ENCODE peak calls at places on chromosome 1, in eight cellular contexts. V is K562, C is IMR-90, B is uterus, Y is sigmoid colon, W is right lobe of liver, G is HCT116, Z is body of pancreas. F is an unnamed sample.

GRCh38 chr1:55129194-55129728 is 85.9 kb downstream of the USP24 start:
- DNase-seq in V (no peak), C (peak), B (no peak), Y (no peak), W (peak), G (no peak), Z (peak), F (peak)

GRCh38 chr1:207088731-207089626 is at the start of gene C4BPB:
- DNase-seq in V (no peak), C (no peak), B (no peak), Y (no peak), W (peak), G (no peak), Z (peak), F (no peak)

GRCh38 chr1:69836961-69837636 is 269.4 kb downstream of the LRRC7 start:
- DNase-seq in V (no peak), C (no peak), B (no peak), Y (no peak), W (no peak), G (no peak), Z (no peak), F (no peak)

GRCh38 chr1:224619209-224619608 is 3.1 kb downstream of the CNIH3 start:
- DNase-seq in V (no peak), C (no peak), B (no peak), Y (no peak), W (no peak), G (no peak), Z (no peak), F (no peak)

GRCh38 chr1:51378871-51379270 is 48.5 kb upstream of the TTC39A start:
- DNase-seq in V (no peak), C (peak), B (no peak), Y (no peak), W (no peak), G (no peak), Z (no peak), F (no peak)

GRCh38 chr1:203563291-203563690 is 63.3 kb upstream of the ATP2B4 start:
- DNase-seq in V (no peak), C (no peak), B (no peak), Y (no peak), W (no peak), G (no peak), Z (no peak), F (no peak)

GRCh38 chr1:55402676-55403464 is 187.7 kb upstream of the USP24 start:
- DNase-seq in V (no peak), C (peak), B (no peak), Y (no peak), W (no peak), G (no peak), Z (no peak), F (no peak)

GRCh38 chr1:117093870-117094621 is 27.5 kb downstream of the TRIM45 start:
- DNase-seq in V (peak), C (peak), B (peak), Y (no peak), W (no peak), G (peak), Z (no peak), F (peak)

GRCh38 chr1:117632269-117633067 is 26.6 kb downstream of the TENT5C start:
- DNase-seq in V (no peak), C (no peak), B (no peak), Y (no peak), W (peak), G (no peak), Z (peak), F (no peak)

GRCh38 chr1:102550729-102551384 is 554.1 kb upstream of the OLFM3 start:
- DNase-seq in V (no peak), C (peak), B (no peak), Y (no peak), W (no peak), G (peak), Z (no peak), F (no peak)

GRCh38 chr1:58805716-58806571 is 22.1 kb upstream of the JUN start:
- DNase-seq in V (no peak), C (no peak), B (no peak), Y (no peak), W (no peak), G (no peak), Z (no peak), F (no peak)

GRCh38 chr1:220203816-220204215 is 68.4 kb downstream of the RAB3GAP2 start:
- DNase-seq in V (no peak), C (no peak), B (no peak), Y (no peak), W (no peak), G (no peak), Z (no peak), F (no peak)

GRCh38 chr1:55143686-55144085 is 71.5 kb downstream of the USP24 start:
- DNase-seq in V (peak), C (no peak), B (no peak), Y (no peak), W (no peak), G (peak), Z (no peak), F (peak)

GRCh38 chr1:219189021-219189824 is 15.5 kb downstream of the LYPLAL1 start:
- DNase-seq in V (no peak), C (peak), B (no peak), Y (no peak), W (no peak), G (no peak), Z (no peak), F (peak)

GRCh38 chr1:56591909-56592308 is 12.5 kb upstream of the PLPP3 start:
- DNase-seq in V (no peak), C (no peak), B (no peak), Y (no peak), W (no peak), G (no peak), Z (no peak), F (no peak)

GRCh38 chr1:27117733-27118439 is 37.0 kb downstream of the SLC9A1 start:
- DNase-seq in V (no peak), C (peak), B (no peak), Y (no peak), W (no peak), G (no peak), Z (no peak), F (no peak)

GRCh38 chr1:12620142-12620865 is 2.3 kb upstream of the DHRS3 start:
- DNase-seq in V (no peak), C (no peak), B (no peak), Y (no peak), W (no peak), G (no peak), Z (no peak), F (no peak)

GRCh38 chr1:246324711-246325110 is 182.4 kb downstream of the SMYD3 start:
- DNase-seq in V (no peak), C (peak), B (no peak), Y (no peak), W (no peak), G (no peak), Z (no peak), F (no peak)

GRCh38 chr1:31699341-31699891 is 4.4 kb downstream of the COL16A1 start:
- DNase-seq in V (no peak), C (no peak), B (no peak), Y (no peak), W (no peak), G (no peak), Z (no peak), F (no peak)

GRCh38 chr1:2508180-2508579 is 18.2 kb downstream of the PANK4 start:
- DNase-seq in V (no peak), C (no peak), B (no peak), Y (no peak), W (no peak), G (no peak), Z (no peak), F (no peak)

GRCh38 chr1:9321480-9321849 is 28.8 kb downstream of the SPSB1 start:
- DNase-seq in V (no peak), C (peak), B (no peak), Y (no peak), W (no peak), G (no peak), Z (no peak), F (no peak)

GRCh38 chr1:21814241-21814918 is 2.3 kb downstream of the LDLRAD2 start:
- DNase-seq in V (peak), C (no peak), B (no peak), Y (no peak), W (no peak), G (no peak), Z (no peak), F (peak)

GRCh38 chr1:175390081-175390481 is 197.5 kb upstream of the KIAA0040 start:
- DNase-seq in V (no peak), C (no peak), B (no peak), Y (no peak), W (no peak), G (no peak), Z (peak), F (no peak)

GRCh38 chr1:83839566-83840173 is 159.3 kb downstream of the TTLL7 start:
- DNase-seq in V (no peak), C (peak), B (no peak), Y (no peak), W (no peak), G (no peak), Z (no peak), F (no peak)

GRCh38 chr1:201346337-201346939 is 31.0 kb downstream of the TNNT2 start:
- DNase-seq in V (peak), C (peak), B (no peak), Y (no peak), W (no peak), G (peak), Z (peak), F (peak)

GRCh38 chr1:116808476-116809180 is 54.4 kb downstream of the CD2 start:
- DNase-seq in V (no peak), C (no peak), B (no peak), Y (no peak), W (no peak), G (no peak), Z (no peak), F (no peak)

GRCh38 chr1:28913786-28914227 is 562 bp upstream of the EPB41 start:
- DNase-seq in V (no peak), C (no peak), B (no peak), Y (no peak), W (no peak), G (no peak), Z (no peak), F (no peak)

GRCh38 chr1:71733121-71733520 is 549.2 kb downstream of the NEGR1 start:
- DNase-seq in V (no peak), C (no peak), B (no peak), Y (no peak), W (no peak), G (no peak), Z (no peak), F (no peak)

GRCh38 chr1:99648107-99648506 is 2.2 kb downstream of the PALMD start:
- DNase-seq in V (peak), C (no peak), B (no peak), Y (no peak), W (peak), G (peak), Z (peak), F (no peak)

GRCh38 chr1:96185181-96185580 is 536.4 kb upstream of the PTBP2 start:
- DNase-seq in V (no peak), C (no peak), B (no peak), Y (no peak), W (no peak), G (no peak), Z (no peak), F (no peak)

GRCh38 chr1:162213281-162213909 is 143.9 kb downstream of the NOS1AP start:
- DNase-seq in V (no peak), C (peak), B (peak), Y (peak), W (peak), G (no peak), Z (peak), F (no peak)

GRCh38 chr1:117616356-117616755 is 10.5 kb downstream of the TENT5C start:
- DNase-seq in V (no peak), C (no peak), B (no peak), Y (no peak), W (no peak), G (no peak), Z (peak), F (no peak)

GRCh38 chr1:6956488-6957159 is 171.4 kb downstream of the CAMTA1 start:
- DNase-seq in V (no peak), C (no peak), B (no peak), Y (no peak), W (no peak), G (no peak), Z (no peak), F (no peak)

GRCh38 chr1:15027515-15027948 is 126.0 kb upstream of the TMEM51 start:
- DNase-seq in V (peak), C (peak), B (peak), Y (peak), W (no peak), G (peak), Z (peak), F (peak)

DNA sequence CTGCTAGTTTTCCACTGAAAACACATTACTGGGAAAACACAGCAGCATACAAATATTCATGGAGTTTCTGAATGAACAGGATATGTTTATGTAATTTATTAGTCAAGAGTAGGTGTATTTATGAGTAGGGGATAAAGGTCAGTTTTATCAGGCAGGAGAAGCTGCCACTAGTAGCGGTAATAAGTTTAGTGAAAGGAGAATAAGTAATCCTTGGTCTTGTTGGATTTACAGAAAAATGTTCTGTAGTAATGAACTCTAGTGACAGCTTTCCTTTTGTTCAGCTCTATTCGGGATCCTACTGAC is 1.2 kb downstream of the MAST2 start:
- DNase-seq in V (no peak), C (no peak), B (no peak), Y (no peak), W (no peak), G (no peak), Z (no peak), F (no peak)
- TF ChIP-seq POLR2A in V (no peak), C (no peak), B (no peak), Y (no peak), W (no peak), G (no peak), Z (no peak), F (no peak)

DNA sequence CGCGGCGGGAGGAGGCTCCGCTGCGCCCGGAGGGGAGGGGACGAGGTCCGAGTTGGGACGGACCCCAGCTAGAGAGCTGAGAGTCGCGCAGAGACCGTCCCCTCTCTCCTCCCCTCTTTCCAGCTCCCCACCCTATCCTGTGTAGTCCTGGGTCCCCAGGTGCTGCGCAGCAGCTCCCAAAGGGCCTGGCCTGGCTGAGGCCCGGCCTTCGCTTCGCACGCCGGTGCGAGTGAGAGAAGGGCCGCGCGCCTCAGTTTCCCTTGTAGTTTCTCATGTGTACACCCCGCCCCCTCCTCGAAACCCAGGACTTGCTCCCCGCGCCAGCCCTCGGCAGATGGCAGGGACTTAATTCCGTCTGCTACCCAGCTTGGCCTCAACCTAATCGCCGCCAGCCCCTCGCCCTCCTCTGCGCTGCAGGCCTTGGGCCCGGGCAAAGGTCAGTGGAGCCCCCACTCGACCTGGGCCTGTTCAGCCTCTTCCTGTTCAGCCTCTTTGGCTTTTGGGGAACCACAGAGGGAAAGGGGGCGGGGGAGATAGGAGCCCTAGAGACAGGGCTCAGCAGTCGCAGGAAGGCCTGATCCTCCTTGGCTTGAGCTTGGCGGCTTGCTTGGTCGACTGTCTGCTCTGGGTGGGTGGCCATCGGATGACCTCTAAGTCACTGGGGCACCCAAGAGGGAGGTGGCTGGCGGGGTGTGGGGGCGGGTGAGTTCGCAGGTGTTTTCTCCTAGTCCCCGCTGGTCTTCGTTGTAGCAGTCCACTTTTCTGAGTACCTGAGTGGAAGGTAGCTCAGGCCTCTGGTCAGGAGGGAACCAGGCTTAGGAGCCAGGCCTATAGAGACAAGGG is 1.0 kb downstream of the ZNF687 start:
- DNase-seq in V (peak), C (no peak), B (peak), Y (peak), W (peak), G (no peak), Z (peak), F (peak)
- TF ChIP-seq POLR2A in V (no peak), C (no peak), B (no peak), Y (no peak), W (no peak), G (no peak), Z (no peak), F (no peak)

DNA sequence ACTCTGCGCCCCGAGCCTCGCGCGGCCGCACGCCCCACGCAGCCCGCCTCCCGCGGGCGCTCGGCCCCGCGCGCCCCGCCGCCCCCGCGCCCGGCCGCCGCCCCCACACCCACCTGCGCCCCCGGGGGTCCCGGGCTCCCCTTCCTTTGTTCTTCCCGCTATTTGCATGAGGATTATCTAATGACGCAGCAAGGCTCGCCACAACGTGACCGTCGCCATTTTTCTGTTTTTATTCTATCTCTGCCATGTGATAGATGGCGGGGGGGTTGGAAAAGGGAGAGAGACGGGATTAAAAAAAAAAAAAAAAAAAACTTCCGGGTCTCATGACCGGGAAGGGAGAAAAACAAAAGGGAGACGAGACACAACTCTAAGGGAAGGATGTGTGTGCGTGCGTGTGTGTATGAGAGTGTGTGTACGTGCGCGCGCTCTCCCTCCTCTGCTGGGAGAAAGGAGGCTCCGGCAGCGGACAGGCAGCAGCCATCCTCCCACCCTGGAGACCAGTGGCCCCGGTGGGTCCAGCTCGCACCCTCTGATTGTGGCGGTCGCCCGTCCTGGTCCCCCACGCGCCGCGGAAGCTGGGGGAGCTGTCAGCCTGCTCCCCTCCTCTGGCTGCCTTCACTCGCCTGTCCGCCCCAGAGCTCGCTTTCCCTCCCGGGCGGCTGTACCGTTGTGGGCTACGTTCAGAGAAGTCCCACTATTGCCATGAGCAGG is 80.4 kb upstream of the AK4 start:
- DNase-seq in V (peak), C (peak), B (peak), Y (peak), W (peak), G (peak), Z (peak), F (peak)
- TF ChIP-seq POLR2A in V (peak), C (no peak), B (peak), Y (peak), W (peak), G (no peak), Z (peak), F (peak)

GRCh38 chr1:118986291-118986838 is 1.8 kb downstream of the TBX15 start:
- DNase-seq in V (no peak), C (no peak), B (no peak), Y (no peak), W (no peak), G (no peak), Z (no peak), F (no peak)
- TF ChIP-seq POLR2A in V (no peak), C (no peak), B (no peak), Y (no peak), W (no peak), G (no peak), Z (no peak), F (no peak)

GRCh38 chr1:217534566-217534965 is 96.3 kb downstream of the GPATCH2 start:
- DNase-seq in V (no peak), C (no peak), B (no peak), Y (no peak), W (no peak), G (no peak), Z (no peak), F (no peak)

GRCh38 chr1:217540321-217540720 is 90.6 kb downstream of the GPATCH2 start:
- DNase-seq in V (no peak), C (no peak), B (no peak), Y (no peak), W (no peak), G (no peak), Z (no peak), F (no peak)

GRCh38 chr1:217539510-217539909 is 91.4 kb downstream of the GPATCH2 start:
- DNase-seq in V (no peak), C (no peak), B (no peak), Y (no peak), W (no peak), G (no peak), Z (no peak), F (no peak)

GRCh38 chr1:217535601-217536377 is 95.1 kb downstream of the GPATCH2 start:
- DNase-seq in V (no peak), C (no peak), B (no peak), Y (no peak), W (no peak), G (no peak), Z (no peak), F (no peak)
- TF ChIP-seq POLR2A in V (no peak), C (no peak), B (no peak), Y (no peak), W (no peak), G (no peak), Z (no peak), F (no peak)

GRCh38 chr1:170664828-170665617 is 1.1 kb downstream of the PRRX1 start:
- DNase-seq in V (no peak), C (peak), B (peak), Y (peak), W (no peak), G (no peak), Z (peak), F (no peak)
- TF ChIP-seq POLR2A in V (no peak), C (peak), B (peak), Y (no peak), W (no peak), G (no peak), Z (no peak), F (no peak)

GRCh38 chr1:160633330-160633903 is 13.4 kb downstream of the SLAMF1 start:
- DNase-seq in V (no peak), C (no peak), B (no peak), Y (no peak), W (no peak), G (no peak), Z (no peak), F (no peak)
- TF ChIP-seq POLR2A in V (no peak), C (no peak), B (no peak), Y (no peak), W (no peak), G (no peak), Z (no peak), F (no peak)

GRCh38 chr1:113507552-113508214 is 117.4 kb downstream of the MAGI3 start:
- DNase-seq in V (no peak), C (no peak), B (no peak), Y (no peak), W (no peak), G (no peak), Z (no peak), F (no peak)
- TF ChIP-seq POLR2A in V (no peak), C (no peak), B (no peak), Y (no peak), W (no peak), G (no peak), Z (no peak), F (no peak)

F was measured in erythroblast.